ENCODE peak calls at places on chromosome 22, in nine cellular contexts. T is neural crest cell, R is left ventricle myocardium inferior, H is AG10803, C is foreskin fibroblast, K is HepG2, F is colonic mucosa, I is A549, B is coronary artery. N is an unnamed sample.

GRCh38 chr22:38106814-38107578 is 3.5 kb downstream of the BAIAP2L2 start:
- DNase-seq in T (no peak), R (no peak), H (no peak), C (no peak), K (no peak), F (no peak), I (no peak), B (no peak), N (no peak)

GRCh38 chr22:23269441-23270211 is 89.3 kb downstream of the BCR start:
- DNase-seq in T (no peak), R (no peak), H (no peak), C (no peak), K (no peak), F (no peak), I (no peak), B (no peak), N (no peak)

GRCh38 chr22:25772288-25772687 is 30.3 kb downstream of the MYO18B start:
- DNase-seq in T (no peak), R (no peak), H (no peak), C (no peak), K (no peak), F (no peak), I (no peak), B (no peak), N (no peak)

GRCh38 chr22:22038178-22038880 is 55.7 kb upstream of the TOP3B start:
- DNase-seq in T (no peak), R (no peak), H (no peak), C (no peak), K (no peak), F (no peak), I (no peak), B (no peak), N (no peak)

GRCh38 chr22:26322179-26322905 is 106.7 kb upstream of the ASPHD2 start:
- DNase-seq in T (no peak), R (no peak), H (peak), C (peak), K (no peak), F (no peak), I (no peak), B (no peak), N (no peak)

GRCh38 chr22:48901324-48901723 is 926.3 kb downstream of the BRD1 start:
- DNase-seq in T (no peak), R (no peak), H (no peak), C (no peak), K (no peak), F (no peak), I (no peak), B (no peak), N (no peak)

GRCh38 chr22:40425082-40425481 is 54.7 kb downstream of the SGSM3 start:
- DNase-seq in T (no peak), R (peak), H (no peak), C (no peak), K (no peak), F (no peak), I (no peak), B (no peak), N (no peak)

GRCh38 chr22:19719055-19719482 is 4.3 kb upstream of the GP1BB start:
- DNase-seq in T (no peak), R (peak), H (no peak), C (peak), K (no peak), F (no peak), I (no peak), B (no peak), N (no peak)

GRCh38 chr22:41683616-41684015 is 5.1 kb downstream of the SNU13 start:
- DNase-seq in T (no peak), R (no peak), H (peak), C (peak), K (no peak), F (no peak), I (no peak), B (no peak), N (no peak)

GRCh38 chr22:22403771-22404170 is 104.8 kb downstream of the ZNF280B start:
- DNase-seq in T (no peak), R (no peak), H (no peak), C (no peak), K (peak), F (no peak), I (peak), B (no peak), N (no peak)

GRCh38 chr22:24950272-24950902 is 2.1 kb upstream of the KIAA1671 start:
- DNase-seq in T (no peak), R (no peak), H (peak), C (no peak), K (peak), F (no peak), I (peak), B (no peak), N (no peak)

GRCh38 chr22:48739348-48740085 is 1088.2 kb downstream of the BRD1 start:
- DNase-seq in T (no peak), R (no peak), H (no peak), C (no peak), K (no peak), F (no peak), I (no peak), B (no peak), N (peak)

GRCh38 chr22:41302016-41302767 is 867 bp downstream of the ZC3H7B start:
- DNase-seq in T (peak), R (no peak), H (no peak), C (peak), K (no peak), F (no peak), I (no peak), B (no peak), N (no peak)

GRCh38 chr22:36986242-36986821 is 32.9 kb downstream of the TST start:
- DNase-seq in T (peak), R (no peak), H (no peak), C (peak), K (no peak), F (peak), I (peak), B (no peak), N (no peak)

GRCh38 chr22:19826619-19826950 is 28.1 kb downstream of the GNB1L start:
- DNase-seq in T (no peak), R (no peak), H (no peak), C (no peak), K (no peak), F (no peak), I (no peak), B (no peak), N (no peak)

GRCh38 chr22:39617342-39617741 is 46.8 kb downstream of the CACNA1I start:
- DNase-seq in T (no peak), R (no peak), H (no peak), C (no peak), K (no peak), F (no peak), I (no peak), B (no peak), N (no peak)

GRCh38 chr22:37544955-37545702 is 15.2 kb upstream of the CDC42EP1 start:
- DNase-seq in T (peak), R (peak), H (peak), C (peak), K (peak), F (peak), I (peak), B (no peak), N (peak)

GRCh38 chr22:32044913-32045312 is 1.9 kb downstream of the SLC5A1 start:
- DNase-seq in T (no peak), R (no peak), H (peak), C (peak), K (no peak), F (peak), I (no peak), B (no peak), N (no peak)

GRCh38 chr22:24001314-24001713 is 3.9 kb downstream of the GSTT4 start:
- DNase-seq in T (no peak), R (no peak), H (no peak), C (no peak), K (no peak), F (no peak), I (no peak), B (no peak), N (no peak)

GRCh38 chr22:48250286-48250895 is 1487.9 kb downstream of the TBC1D22A start:
- DNase-seq in T (no peak), R (no peak), H (no peak), C (no peak), K (no peak), F (no peak), I (no peak), B (no peak), N (peak)

GRCh38 chr22:37659066-37659896 is 758 bp downstream of the PDXP start:
- DNase-seq in T (no peak), R (no peak), H (no peak), C (no peak), K (peak), F (peak), I (no peak), B (peak), N (no peak)

GRCh38 chr22:43171607-43172006 is 15.3 kb downstream of the TTLL12 start:
- DNase-seq in T (no peak), R (no peak), H (no peak), C (no peak), K (no peak), F (peak), I (no peak), B (no peak), N (no peak)

GRCh38 chr22:42725606-42726355 is 5.1 kb upstream of the A4GALT start:
- DNase-seq in T (no peak), R (no peak), H (peak), C (no peak), K (no peak), F (no peak), I (no peak), B (no peak), N (no peak)

GRCh38 chr22:25068701-25069100 is 116.2 kb downstream of the KIAA1671 start:
- DNase-seq in T (no peak), R (no peak), H (no peak), C (no peak), K (no peak), F (no peak), I (no peak), B (no peak), N (no peak)

DNA sequence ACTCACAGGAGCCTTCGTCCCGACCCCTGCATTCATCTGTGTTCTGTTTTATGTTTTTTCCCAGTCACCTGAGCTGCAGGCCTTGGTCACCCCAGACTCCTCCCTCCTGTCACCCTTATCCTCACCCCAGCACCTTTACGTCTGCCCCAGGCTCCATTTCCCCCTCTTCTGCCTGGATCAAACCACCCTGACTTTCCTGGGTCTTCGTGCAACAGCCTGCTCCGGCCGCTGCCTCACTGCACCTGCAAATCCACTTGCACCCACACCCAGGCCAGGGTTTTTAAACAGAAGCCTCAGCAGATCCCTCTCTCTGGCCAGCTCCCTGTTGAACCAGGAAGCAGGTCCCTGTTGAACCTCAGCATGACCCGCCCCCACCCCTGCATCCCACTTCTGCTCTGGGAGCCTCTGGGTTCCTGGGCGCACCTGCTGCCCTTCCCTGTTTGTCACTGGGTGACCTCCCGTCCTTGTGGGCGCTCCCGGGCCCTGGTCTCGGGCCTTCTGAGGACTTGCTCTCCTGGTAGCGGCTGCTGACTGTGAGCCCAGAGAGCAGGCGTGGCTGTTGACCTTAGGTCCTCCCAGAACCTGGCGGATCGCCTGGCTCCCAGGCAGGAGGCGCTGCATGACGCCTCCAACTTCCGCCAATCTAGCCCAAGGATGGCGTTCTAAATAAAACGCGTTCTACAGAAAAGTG is 12.8 kb downstream of the MAPK8IP2 start:
- DNase-seq in T (no peak), R (peak), H (peak), C (peak), K (peak), F (peak), I (no peak), B (no peak), N (no peak)
- TF ChIP-seq CTCF in T (no peak), R (peak), H (no peak), C (no peak), K (peak), F (no peak), I (no peak), B (no peak), N (no peak)

DNA sequence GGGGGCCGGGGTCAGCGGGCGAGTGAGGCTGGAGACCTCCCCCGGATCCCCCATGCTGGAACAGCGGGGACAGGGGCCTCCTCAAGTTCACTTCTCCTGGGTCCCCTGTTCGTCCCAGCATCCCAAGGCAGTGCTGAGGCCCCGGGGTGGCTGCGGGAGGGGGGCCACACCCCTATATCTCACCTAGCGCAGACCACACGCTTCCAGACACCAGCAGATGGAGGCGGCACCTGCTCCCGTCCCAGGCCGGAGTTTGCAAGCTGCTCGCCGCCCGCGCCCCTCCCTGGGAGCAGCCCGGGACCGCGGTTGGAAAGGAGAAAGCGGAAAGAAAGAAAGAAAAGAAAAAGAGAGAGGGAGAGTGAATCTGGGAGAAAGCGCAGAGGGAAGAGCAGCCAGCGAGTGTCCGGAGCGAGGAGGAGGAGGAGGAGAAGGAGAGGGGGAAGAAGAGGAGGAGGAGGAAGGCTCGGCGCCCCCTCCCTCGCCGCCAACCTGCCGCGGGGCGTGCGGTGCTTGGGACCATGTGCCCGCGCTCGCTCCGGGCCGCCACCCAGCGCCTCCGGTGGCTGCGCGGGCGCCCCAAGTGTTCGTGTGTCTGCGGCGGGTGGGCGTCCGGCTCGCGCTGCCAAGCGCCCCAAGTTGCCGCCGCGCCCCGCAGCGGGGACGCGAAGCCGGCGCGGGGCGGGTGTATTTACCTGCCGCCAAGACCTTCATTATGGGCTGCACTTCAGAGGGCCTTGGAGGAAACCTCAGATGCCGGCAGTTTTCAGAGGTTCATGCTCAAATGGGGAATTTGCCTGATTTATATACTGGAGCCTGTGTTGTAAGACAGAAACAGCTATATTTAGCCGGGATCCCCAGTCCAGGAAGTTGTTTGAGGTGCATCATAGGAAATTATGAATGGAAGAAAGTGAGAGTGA is at the start of gene LIF:
- DNase-seq in T (no peak), R (no peak), H (peak), C (peak), K (no peak), F (peak), I (no peak), B (no peak), N (no peak)
- TF ChIP-seq CTCF in T (no peak), R (peak), H (no peak), C (no peak), K (no peak), F (no peak), I (no peak), B (no peak), N (peak)

GRCh38 chr22:46250783-46251125 is 661 bp upstream of the CDPF1 start:
- DNase-seq in T (no peak), R (no peak), H (no peak), C (no peak), K (no peak), F (no peak), I (no peak), B (no peak), N (no peak)

GRCh38 chr22:46251266-46251665 is 1.2 kb upstream of the CDPF1 start:
- DNase-seq in T (no peak), R (no peak), H (peak), C (peak), K (no peak), F (no peak), I (no peak), B (no peak), N (no peak)

GRCh38 chr22:46247443-46247975 is 2.6 kb downstream of the CDPF1 start:
- DNase-seq in T (no peak), R (no peak), H (no peak), C (no peak), K (no peak), F (no peak), I (no peak), B (no peak), N (no peak)

GRCh38 chr22:46251816-46252380 is 1.8 kb upstream of the CDPF1 start:
- DNase-seq in T (no peak), R (no peak), H (no peak), C (no peak), K (no peak), F (no peak), I (no peak), B (no peak), N (no peak)

GRCh38 chr22:46250035-46250782 is at the start of gene CDPF1:
- DNase-seq in T (peak), R (peak), H (peak), C (peak), K (peak), F (peak), I (peak), B (peak), N (peak)
- TF ChIP-seq CTCF in T (no peak), R (peak), H (no peak), C (no peak), K (peak), F (no peak), I (no peak), B (no peak), N (no peak)

DNA sequence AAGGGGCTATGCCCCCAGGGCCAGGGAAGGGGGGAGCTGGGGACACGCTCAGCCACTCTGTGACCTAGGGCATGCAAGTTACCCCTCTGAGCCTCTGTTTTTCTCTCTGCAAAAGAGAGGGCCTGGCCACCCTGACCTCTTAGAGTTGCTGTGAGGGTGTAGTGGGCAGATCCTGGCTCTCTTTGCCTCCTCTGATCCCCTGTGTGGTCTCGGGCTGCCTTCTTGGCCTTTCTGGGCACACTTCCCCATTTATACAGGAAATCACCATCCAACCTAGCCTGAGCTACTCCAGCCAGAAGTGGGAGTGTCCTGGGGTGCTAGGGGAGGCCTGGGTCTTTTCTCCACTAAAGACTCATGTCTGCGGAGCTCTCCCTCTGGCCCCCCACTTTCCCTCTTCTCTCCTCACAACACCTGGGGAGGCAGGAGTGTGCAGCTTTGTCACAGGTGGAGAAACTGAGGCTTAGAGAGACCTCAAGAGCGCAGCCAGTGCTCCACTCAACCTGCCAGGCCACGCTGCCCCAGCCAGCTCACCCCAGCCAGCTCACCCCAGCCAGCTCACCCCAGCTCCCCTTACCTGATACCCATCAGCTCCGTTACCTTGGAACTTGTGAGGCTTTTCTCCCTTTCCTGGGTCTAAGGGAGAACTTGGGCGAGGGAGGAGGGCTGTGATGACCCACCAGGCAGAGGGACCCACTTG is 1.4 kb downstream of the AIFM3 start:
- DNase-seq in T (no peak), R (no peak), H (no peak), C (no peak), K (no peak), F (no peak), I (no peak), B (no peak), N (no peak)
- TF ChIP-seq CTCF in T (no peak), R (no peak), H (no peak), C (no peak), K (no peak), F (no peak), I (no peak), B (no peak), N (no peak)